ENCODE peak calls at places on chromosomes 2 and 18, in seven cellular contexts. T, H, M, N, A, F and S are unnamed samples.

GRCh38 chr2:45288532-45288931 is 279.3 kb upstream of the SIX2 start:
- DNase-seq in A (no peak), F (no peak), H (peak), T (no peak), M (no peak), N (no peak), S (no peak)

GRCh38 chr2:170974304-170974993 is 45.4 kb downstream of the GORASP2 start:
- DNase-seq in N (peak), H (peak), A (no peak), M (no peak), T (peak), F (peak), S (no peak)

GRCh38 chr2:240591784-240592183 is 5.2 kb downstream of the CAPN10 start:
- DNase-seq in A (no peak), M (no peak), H (no peak), T (no peak), N (no peak), F (no peak), S (no peak)

GRCh38 chr2:1546023-1546591 is 132.8 kb downstream of the TPO start:
- DNase-seq in A (peak), H (peak), T (peak), N (peak), M (peak), F (no peak), S (no peak)

GRCh38 chr2:181690851-181691250 is 10.5 kb upstream of the NEUROD1 start:
- DNase-seq in A (no peak), M (no peak), T (no peak), F (no peak), H (no peak), N (no peak), S (no peak)

GRCh38 chr2:214816135-214816534 is 6.7 kb upstream of the BARD1 start:
- DNase-seq in M (no peak), A (no peak), F (no peak), H (no peak), N (no peak), T (no peak), S (no peak)

GRCh38 chr2:240737958-240738357 is 46.3 kb downstream of the AQP12A start:
- DNase-seq in H (no peak), A (no peak), F (no peak), M (no peak), T (no peak), N (no peak), S (no peak)

GRCh38 chr2:56013475-56013874 is 89.9 kb upstream of the EFEMP1 start:
- DNase-seq in H (no peak), F (no peak), M (no peak), N (no peak), A (no peak), T (no peak), S (no peak)

GRCh38 chr2:95333888-95334338 is 36.8 kb downstream of the KCNIP3 start:
- DNase-seq in M (no peak), A (no peak), T (peak), N (no peak), F (peak), H (peak), S (no peak)

GRCh38 chr2:57806449-57806968 is 240.1 kb upstream of the VRK2 start:
- DNase-seq in F (no peak), M (no peak), A (no peak), N (no peak), T (no peak), H (no peak), S (no peak)

GRCh38 chr2:68637047-68637446 is 6.3 kb upstream of the PROKR1 start:
- DNase-seq in N (no peak), M (no peak), F (no peak), H (no peak), T (no peak), A (no peak), S (no peak)

GRCh38 chr2:237551071-237551574 is 15.3 kb upstream of the PRLH start:
- DNase-seq in T (no peak), F (no peak), A (no peak), N (no peak), M (no peak), H (no peak), S (no peak)

GRCh38 chr2:58845011-58845410 is 603.9 kb upstream of the FANCL start:
- DNase-seq in N (no peak), F (no peak), M (no peak), H (no peak), A (no peak), T (no peak), S (no peak)

GRCh38 chr18:58819051-58819450 is 45.6 kb upstream of the ZNF532 start:
- DNase-seq in M (peak), H (no peak), N (no peak), F (no peak), T (no peak), A (no peak), S (no peak)

GRCh38 chr2:48448274-48449061 is 81.5 kb upstream of the STON1 start:
- DNase-seq in N (no peak), T (peak), H (peak), M (no peak), F (no peak), A (no peak), S (no peak)

GRCh38 chr2:233446616-233447305 is 92.5 kb downstream of the DGKD start:
- DNase-seq in F (no peak), H (no peak), T (no peak), N (no peak), A (no peak), M (no peak), S (no peak)

GRCh38 chr2:6877402-6878305 is at the start of gene RSAD2:
- DNase-seq in A (no peak), N (no peak), H (peak), M (no peak), T (peak), F (no peak), S (no peak)

GRCh38 chr2:63514781-63515180 is 73.5 kb downstream of the WDPCP start:
- DNase-seq in H (no peak), T (no peak), M (no peak), F (no peak), A (no peak), N (no peak), S (no peak)

GRCh38 chr18:11470941-11471340 is 138.5 kb upstream of the SLC35G4 start:
- DNase-seq in N (no peak), T (no peak), A (no peak), H (no peak), F (no peak), M (no peak), S (no peak)

GRCh38 chr2:163348843-163349395 is 386.9 kb downstream of the FIGN start:
- DNase-seq in A (no peak), T (no peak), F (no peak), H (peak), M (no peak), N (peak), S (no peak)

GRCh38 chr18:12359515-12359927 is 17.5 kb downstream of the AFG3L2 start:
- DNase-seq in T (no peak), M (no peak), F (no peak), N (no peak), H (peak), A (no peak), S (no peak)

DNA sequence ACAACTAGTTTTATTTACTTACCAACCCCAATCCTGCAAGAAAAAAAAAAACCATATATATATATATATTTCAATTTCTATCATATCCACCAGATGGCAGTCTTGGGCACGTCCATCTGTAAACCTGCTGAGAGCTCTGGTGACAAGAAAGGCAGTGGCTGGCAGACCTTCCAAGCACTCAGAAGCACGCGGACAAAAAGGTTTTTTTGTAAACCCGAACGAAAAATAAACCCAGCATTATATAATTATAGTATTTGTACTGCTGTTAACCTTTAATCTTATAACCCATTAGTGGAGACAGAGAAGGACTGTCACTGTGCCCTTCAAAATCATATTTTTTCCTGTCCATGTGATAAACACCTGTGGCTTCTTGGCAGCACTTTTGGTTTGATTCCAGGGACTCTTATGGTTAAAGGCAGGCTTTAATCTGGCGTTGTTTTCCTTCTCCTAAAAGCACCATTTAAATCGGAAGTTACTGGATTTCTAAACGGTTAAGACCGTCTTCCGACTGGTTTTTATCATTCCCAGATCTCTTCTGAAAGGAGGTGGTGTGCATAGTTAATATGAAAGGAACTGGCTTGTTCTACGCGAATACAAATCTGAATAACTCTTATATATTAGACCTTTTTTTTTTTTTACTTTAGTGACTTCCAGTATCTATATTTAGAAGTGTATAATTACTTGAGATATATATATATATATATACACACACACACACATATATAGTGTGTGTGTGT is 31.0 kb upstream of the SLC3A1 start:
- DNase-seq in F (peak), M (peak), H (peak), T (peak), A (peak), N (peak), S (peak)
- TF ChIP-seq CTCF in F (peak), M (peak), H (peak), T (peak), A (peak), N (peak), S (peak)

DNA sequence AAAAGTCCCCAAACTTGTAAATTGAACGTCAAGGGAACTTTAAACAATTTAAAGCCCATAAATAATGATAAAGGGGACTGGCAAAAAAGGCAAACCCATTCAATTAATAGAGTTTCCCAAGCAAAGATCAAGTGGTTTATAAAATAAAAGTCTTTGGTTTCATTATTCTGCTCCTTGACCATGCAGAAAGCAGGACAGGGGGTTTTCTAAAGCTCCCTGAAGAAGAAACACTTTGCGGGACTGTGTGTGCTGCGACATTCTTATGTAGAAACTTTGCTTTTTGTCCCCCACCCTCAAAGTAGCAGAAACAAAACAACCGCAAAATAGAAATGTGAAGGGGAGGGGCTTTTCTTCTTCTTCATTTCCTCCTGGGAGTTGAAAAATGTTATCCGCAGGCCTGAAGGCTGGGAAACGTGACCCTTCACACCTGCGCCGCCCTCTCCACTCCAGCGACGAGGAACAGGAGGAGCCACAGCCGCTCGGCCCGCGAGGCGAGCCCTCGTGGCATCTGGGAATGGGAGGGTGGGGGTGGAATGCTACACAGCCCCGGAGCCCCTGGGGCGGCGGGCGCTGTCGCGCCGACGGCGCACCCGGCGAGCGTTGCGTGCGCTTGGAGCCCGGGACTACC is 4.2 kb upstream of the GBX2 start:
- DNase-seq in M (no peak), A (no peak), H (no peak), N (no peak), F (no peak), T (no peak), S (no peak)
- TF ChIP-seq CTCF in M (no peak), A (no peak), H (no peak), N (no peak), F (no peak), T (no peak), S (no peak)

DNA sequence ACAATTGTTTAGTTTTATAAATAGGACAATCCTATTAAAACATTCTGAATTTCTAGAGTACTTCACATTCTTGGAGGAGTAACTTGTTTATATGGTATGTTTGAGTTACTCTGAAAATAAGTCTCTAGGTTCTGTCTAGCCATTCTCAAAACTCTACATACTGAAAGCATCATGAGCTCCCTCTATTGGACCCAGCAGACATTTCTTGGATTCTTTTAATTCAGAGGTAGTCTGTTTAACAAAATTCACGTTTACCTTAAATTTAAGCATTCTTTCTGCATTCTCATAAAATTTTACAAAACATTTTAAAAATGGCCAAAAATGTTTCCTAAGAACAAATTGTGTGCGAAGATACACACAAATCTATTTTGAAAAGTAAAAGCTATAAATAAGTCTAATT is 15.3 kb downstream of the SP9 start:
- DNase-seq in F (no peak), H (peak), T (peak), M (peak), N (no peak), A (no peak), S (no peak)
- TF ChIP-seq CTCF in F (no peak), H (peak), T (no peak), M (peak), N (peak), A (peak), S (peak)

GRCh38 chr2:96608459-96609455 is 29.4 kb downstream of the KANSL3 start:
- DNase-seq in F (no peak), A (no peak), T (peak), N (peak), H (peak), M (no peak), S (no peak)

GRCh38 chr2:96599941-96600340 is 38.2 kb downstream of the KANSL3 start:
- DNase-seq in H (no peak), M (no peak), A (no peak), T (no peak), N (no peak), F (no peak), S (no peak)

GRCh38 chr2:96602330-96602823 is 35.7 kb downstream of the KANSL3 start:
- DNase-seq in T (no peak), A (no peak), F (peak), H (no peak), N (no peak), M (peak), S (no peak)

GRCh38 chr2:96601382-96602292 is 36.5 kb downstream of the KANSL3 start:
- DNase-seq in T (no peak), F (no peak), M (no peak), A (no peak), H (no peak), N (no peak), S (no peak)

GRCh38 chr2:96604104-96604503 is 34.0 kb downstream of the KANSL3 start:
- DNase-seq in F (no peak), M (peak), T (no peak), N (peak), H (no peak), A (no peak), S (no peak)
- TF ChIP-seq CTCF in F (no peak), M (peak), T (no peak), N (no peak), H (peak), A (peak), S (no peak)